ENCODE peak calls at places on chromosomes 7 and 10, in nine cellular contexts. X, B, N, W, V, O, R, Z and T are unnamed samples.
A peak's percentile ranks its signal among the peaks of the same experiment; 100 is the strongest.

GRCh38 chr10:58512470-58513188 is at the start of gene BICC1:
- DNase-seq in X (peak; percentile 46), B (peak; percentile 58), N (peak; percentile 54), W (peak; percentile 39), V (peak; percentile 25), O (peak; percentile 14), R (no peak), Z (peak; percentile 84), T (peak; percentile 4)

GRCh38 chr7:29639887-29640600 is 76.4 kb downstream of the PRR15 start:
- DNase-seq in X (no peak), B (no peak), N (no peak), W (no peak), V (peak; percentile 86), O (no peak), R (no peak), Z (peak; percentile 37), T (no peak)

GRCh38 chr10:112732277-112732891 is 217.7 kb upstream of the TCF7L2 start:
- DNase-seq in X (no peak), B (peak; percentile 32), N (no peak), W (peak; percentile 13), V (no peak), O (no peak), R (peak; percentile 11), Z (no peak), T (peak; percentile 15)

GRCh38 chr7:90626011-90626410 is 29.9 kb downstream of the CDK14 start:
- DNase-seq in X (no peak), B (peak; percentile 51), N (no peak), W (no peak), V (no peak), O (no peak), R (peak; percentile 72), Z (no peak), T (no peak)

GRCh38 chr10:82267465-82267864 is 392.5 kb downstream of the NRG3 start:
- DNase-seq in X (no peak), B (no peak), N (no peak), W (no peak), V (no peak), O (no peak), R (no peak), Z (no peak), T (no peak)

GRCh38 chr10:75291800-75292199 is 56.0 kb upstream of the COMTD1 start:
- DNase-seq in X (no peak), B (no peak), N (no peak), W (no peak), V (no peak), O (no peak), R (no peak), Z (no peak), T (no peak)

GRCh38 chr10:42961156-42961589 is 115.7 kb upstream of the RET start:
- DNase-seq in X (peak; percentile 22), B (no peak), N (no peak), W (no peak), V (no peak), O (no peak), R (no peak), Z (no peak), T (no peak)

GRCh38 chr7:90233569-90233968 is 11.4 kb upstream of the CFAP69 start:
- DNase-seq in X (no peak), B (no peak), N (no peak), W (no peak), V (no peak), O (no peak), R (no peak), Z (no peak), T (no peak)

GRCh38 chr7:44071726-44072363 is 6.5 kb upstream of the PGAM2 start:
- DNase-seq in X (no peak), B (no peak), N (no peak), W (no peak), V (no peak), O (no peak), R (no peak), Z (no peak), T (no peak)

GRCh38 chr7:126589068-126589684 is 663.6 kb downstream of the GRM8 start:
- DNase-seq in X (no peak), B (no peak), N (no peak), W (no peak), V (peak; percentile 80), O (no peak), R (no peak), Z (no peak), T (peak; percentile 20)

GRCh38 chr10:83218205-83218604 is 921.1 kb upstream of the GHITM start:
- DNase-seq in X (no peak), B (no peak), N (no peak), W (no peak), V (no peak), O (no peak), R (no peak), Z (peak; percentile 6), T (no peak)

GRCh38 chr7:124033093-124033806 is 383 bp upstream of the TMEM229A start:
- DNase-seq in X (peak; percentile 79), B (no peak), N (peak; percentile 50), W (peak; percentile 53), V (peak; percentile 59), O (no peak), R (no peak), Z (peak; percentile 81), T (no peak)

GRCh38 chr7:6575246-6576023 is 1.8 kb upstream of the ZDHHC4 start:
- DNase-seq in X (no peak), B (no peak), N (no peak), W (no peak), V (no peak), O (no peak), R (no peak), Z (no peak), T (no peak)

GRCh38 chr7:92359801-92360200 is 87.5 kb upstream of the GATAD1 start:
- DNase-seq in X (no peak), B (peak; percentile 73), N (no peak), W (no peak), V (no peak), O (no peak), R (no peak), Z (no peak), T (no peak)

GRCh38 chr7:55576753-55577152 is 4.5 kb upstream of the VOPP1 start:
- DNase-seq in X (no peak), B (no peak), N (no peak), W (no peak), V (no peak), O (no peak), R (no peak), Z (no peak), T (no peak)

GRCh38 chr7:128837521-128837921 is 7.3 kb downstream of the FLNC start:
- DNase-seq in X (no peak), B (no peak), N (no peak), W (no peak), V (no peak), O (no peak), R (no peak), Z (peak; percentile 41), T (no peak)

GRCh38 chr7:77903597-77903996 is 105.0 kb downstream of the PHTF2 start:
- DNase-seq in X (no peak), B (peak; percentile 22), N (no peak), W (no peak), V (no peak), O (no peak), R (peak; percentile 16), Z (peak; percentile 34), T (no peak)

GRCh38 chr7:77894574-77895091 is 96.1 kb downstream of the PHTF2 start:
- DNase-seq in X (no peak), B (no peak), N (no peak), W (no peak), V (no peak), O (no peak), R (no peak), Z (no peak), T (no peak)